ENCODE peak calls at places on chromosomes 16 and 17, in five cellular contexts. One of them, this sample, is unnamed.

GRCh38 chr16:66834746-66835145 is 4.0 kb upstream of the NAE1 start:
- DNase-seq in H9: no peak
- DNase-seq in mesenchymal stem cell: no peak
- DNase-seq in neuronal stem cell: no peak
- DNase-seq in IMR-90: no peak
- DNase-seq in this sample: no peak

GRCh38 chr17:67520916-67521772 is 144.1 kb downstream of the PITPNC1 start:
- DNase-seq in neuronal stem cell: no peak
- DNase-seq in H9: peak; percentile 23
- DNase-seq in IMR-90: peak; percentile 24
- DNase-seq in mesenchymal stem cell: no peak
- DNase-seq in this sample: no peak

GRCh38 chr16:85655216-85656129 is 33.3 kb downstream of the GINS2 start:
- DNase-seq in mesenchymal stem cell: no peak
- DNase-seq in neuronal stem cell: no peak
- DNase-seq in H9: no peak
- DNase-seq in IMR-90: no peak
- DNase-seq in this sample: no peak

GRCh38 chr17:37188157-37188556 is 187.6 kb upstream of the C17orf78 start:
- DNase-seq in H9: no peak
- DNase-seq in IMR-90: no peak
- DNase-seq in mesenchymal stem cell: no peak
- DNase-seq in neuronal stem cell: no peak
- DNase-seq in this sample: no peak

GRCh38 chr16:50281391-50282009 is 15.1 kb downstream of the ADCY7 start:
- DNase-seq in neuronal stem cell: no peak
- DNase-seq in H9: no peak
- DNase-seq in mesenchymal stem cell: no peak
- DNase-seq in IMR-90: no peak
- DNase-seq in this sample: no peak

GRCh38 chr17:55852734-55853133 is 101.9 kb downstream of the PCTP start:
- DNase-seq in neuronal stem cell: no peak
- DNase-seq in IMR-90: no peak
- DNase-seq in H9: no peak
- DNase-seq in mesenchymal stem cell: no peak
- DNase-seq in this sample: no peak

GRCh38 chr16:49465661-49466528 is 92.3 kb downstream of the C16orf78 start:
- DNase-seq in neuronal stem cell: no peak
- DNase-seq in IMR-90: no peak
- DNase-seq in H9: peak; percentile 14
- DNase-seq in mesenchymal stem cell: no peak
- DNase-seq in this sample: no peak

GRCh38 chr16:77890075-77890474 is 101.7 kb downstream of the VAT1L start:
- DNase-seq in H9: no peak
- DNase-seq in mesenchymal stem cell: no peak
- DNase-seq in neuronal stem cell: no peak
- DNase-seq in IMR-90: no peak
- DNase-seq in this sample: no peak

GRCh38 chr16:56262148-56262878 is 71.0 kb downstream of the GNAO1 start:
- DNase-seq in neuronal stem cell: no peak
- DNase-seq in H9: no peak
- DNase-seq in IMR-90: no peak
- DNase-seq in mesenchymal stem cell: no peak
- DNase-seq in this sample: no peak

GRCh38 chr17:60495260-60495659 is 30.8 kb downstream of the APPBP2 start:
- DNase-seq in neuronal stem cell: no peak
- DNase-seq in IMR-90: no peak
- DNase-seq in mesenchymal stem cell: no peak
- DNase-seq in H9: no peak
- DNase-seq in this sample: no peak

GRCh38 chr16:27706156-27706705 is 156.3 kb downstream of the KATNIP start:
- DNase-seq in neuronal stem cell: no peak
- DNase-seq in H9: no peak
- DNase-seq in IMR-90: no peak
- DNase-seq in mesenchymal stem cell: no peak
- DNase-seq in this sample: no peak

GRCh38 chr17:59631221-59631720 is 11.6 kb downstream of the CLTC start:
- DNase-seq in H9: no peak
- DNase-seq in neuronal stem cell: no peak
- DNase-seq in IMR-90: no peak
- DNase-seq in mesenchymal stem cell: no peak
- DNase-seq in this sample: no peak

GRCh38 chr16:30927789-30928378 is 4.5 kb downstream of the FBXL19 start:
- DNase-seq in mesenchymal stem cell: peak; percentile 22
- DNase-seq in IMR-90: peak; percentile 25
- DNase-seq in H9: peak; percentile 96
- DNase-seq in neuronal stem cell: peak; percentile 48
- DNase-seq in this sample: peak; percentile 97

GRCh38 chr17:80908776-80909175 is 82.9 kb upstream of the CHMP6 start:
- DNase-seq in mesenchymal stem cell: no peak
- DNase-seq in H9: no peak
- DNase-seq in IMR-90: no peak
- DNase-seq in neuronal stem cell: no peak
- DNase-seq in this sample: no peak

GRCh38 chr16:50323335-50324011 is 45.3 kb downstream of the BRD7 start:
- DNase-seq in H9: no peak
- DNase-seq in IMR-90: peak; percentile 56
- DNase-seq in mesenchymal stem cell: peak; percentile 77
- DNase-seq in neuronal stem cell: no peak
- DNase-seq in this sample: peak; percentile 21

GRCh38 chr17:57577751-57578607 is 167.1 kb downstream of the CCDC182 start:
- DNase-seq in mesenchymal stem cell: peak; percentile 90
- DNase-seq in H9: no peak
- DNase-seq in IMR-90: peak; percentile 70
- DNase-seq in neuronal stem cell: peak; percentile 83
- DNase-seq in this sample: peak; percentile 63

GRCh38 chr17:75344664-75345063 is 55.4 kb upstream of the SLC25A19 start:
- DNase-seq in H9: peak; percentile 76
- DNase-seq in neuronal stem cell: no peak
- DNase-seq in IMR-90: peak; percentile 36
- DNase-seq in mesenchymal stem cell: no peak
- DNase-seq in this sample: no peak

GRCh38 chr17:38741443-38741842 is 6.7 kb downstream of the PCGF2 start:
- DNase-seq in neuronal stem cell: no peak
- DNase-seq in IMR-90: no peak
- DNase-seq in H9: no peak
- DNase-seq in mesenchymal stem cell: no peak
- DNase-seq in this sample: no peak

GRCh38 chr16:22139008-22139407 is 23.3 kb upstream of the SDR42E2 start:
- DNase-seq in neuronal stem cell: no peak
- DNase-seq in mesenchymal stem cell: no peak
- DNase-seq in H9: no peak
- DNase-seq in IMR-90: no peak
- DNase-seq in this sample: no peak

GRCh38 chr16:75070055-75070841 is 46.3 kb downstream of the LDHD start:
- DNase-seq in mesenchymal stem cell: no peak
- DNase-seq in IMR-90: no peak
- DNase-seq in neuronal stem cell: no peak
- DNase-seq in H9: no peak
- DNase-seq in this sample: no peak

GRCh38 chr16:75322706-75323105 is 71.3 kb upstream of the BCAR1 start:
- DNase-seq in H9: no peak
- DNase-seq in mesenchymal stem cell: peak; percentile 66
- DNase-seq in IMR-90: peak; percentile 64
- DNase-seq in neuronal stem cell: no peak
- DNase-seq in this sample: no peak

GRCh38 chr17:75856062-75856681 is 1.0 kb upstream of the WBP2 start:
- DNase-seq in mesenchymal stem cell: peak; percentile 67
- DNase-seq in neuronal stem cell: no peak
- DNase-seq in IMR-90: peak; percentile 31
- DNase-seq in H9: no peak
- DNase-seq in this sample: peak; percentile 53

GRCh38 chr16:58459344-58460218 is 40.4 kb upstream of the NDRG4 start:
- DNase-seq in mesenchymal stem cell: peak; percentile 67
- DNase-seq in neuronal stem cell: no peak
- DNase-seq in H9: no peak
- DNase-seq in IMR-90: peak; percentile 43
- DNase-seq in this sample: no peak

GRCh38 chr16:58461640-58462039 is 38.3 kb upstream of the NDRG4 start:
- DNase-seq in IMR-90: no peak
- DNase-seq in mesenchymal stem cell: no peak
- DNase-seq in neuronal stem cell: no peak
- DNase-seq in H9: no peak
- DNase-seq in this sample: no peak

GRCh38 chr16:58460219-58460610 is 39.7 kb upstream of the NDRG4 start:
- DNase-seq in neuronal stem cell: no peak
- DNase-seq in mesenchymal stem cell: no peak
- DNase-seq in IMR-90: no peak
- DNase-seq in H9: no peak
- DNase-seq in this sample: no peak

GRCh38 chr16:58462089-58462488 is 37.9 kb upstream of the NDRG4 start:
- DNase-seq in H9: no peak
- DNase-seq in IMR-90: no peak
- DNase-seq in mesenchymal stem cell: no peak
- DNase-seq in neuronal stem cell: no peak
- DNase-seq in this sample: no peak

DNA sequence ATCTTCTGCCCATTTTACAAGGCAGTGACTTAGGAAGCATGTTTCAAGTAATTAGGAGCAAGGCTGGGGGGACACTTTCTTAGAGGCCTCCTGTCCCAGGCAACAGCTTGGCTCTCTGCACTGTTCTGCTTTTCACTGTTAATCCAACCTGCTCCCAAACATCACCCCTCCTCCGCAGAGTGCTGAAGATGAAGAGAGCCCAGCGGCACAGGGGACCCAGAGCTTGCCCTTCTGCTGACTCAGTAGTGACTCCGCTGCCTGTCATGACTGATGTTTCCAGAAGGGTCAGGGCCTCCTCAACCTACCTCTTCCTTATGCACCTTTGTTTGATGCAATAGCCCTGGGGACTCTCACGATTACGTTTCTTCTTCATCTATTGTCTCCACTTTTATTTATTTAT is 38.9 kb upstream of the NDRG4 start:
- DNase-seq in H9: no peak
- DNase-seq in IMR-90: no peak
- DNase-seq in neuronal stem cell: no peak
- DNase-seq in mesenchymal stem cell: no peak
- DNase-seq in this sample: no peak
- H3K18ac ChIP-seq in H9: no peak overlapping the region
- H3K18ac ChIP-seq in IMR-90: no peak overlapping the region
- H3K18ac ChIP-seq in neuronal stem cell: no peak overlapping the region
- H3K18ac ChIP-seq in mesenchymal stem cell: no peak overlapping the region
- H3K18ac ChIP-seq in this sample: no peak overlapping the region

GRCh38 chr17:49547566-49547965 is 28.1 kb upstream of the NXPH3 start:
- DNase-seq in neuronal stem cell: no peak
- DNase-seq in H9: no peak
- DNase-seq in IMR-90: no peak
- DNase-seq in mesenchymal stem cell: no peak
- DNase-seq in this sample: no peak
- H3K18ac ChIP-seq in neuronal stem cell: peak overlapping the region; percentile 51
- H3K18ac ChIP-seq in H9: no peak overlapping the region
- H3K18ac ChIP-seq in IMR-90: no peak overlapping the region
- H3K18ac ChIP-seq in mesenchymal stem cell: no peak overlapping the region
- H3K18ac ChIP-seq in this sample: no peak overlapping the region

GRCh38 chr17:17817552-17817947 is 19.2 kb downstream of the SREBF1 start:
- DNase-seq in IMR-90: no peak
- DNase-seq in neuronal stem cell: no peak
- DNase-seq in H9: no peak
- DNase-seq in mesenchymal stem cell: no peak
- DNase-seq in this sample: no peak

GRCh38 chr17:17819111-17819510 is 17.7 kb downstream of the SREBF1 start:
- DNase-seq in mesenchymal stem cell: no peak
- DNase-seq in H9: no peak
- DNase-seq in IMR-90: no peak
- DNase-seq in neuronal stem cell: no peak
- DNase-seq in this sample: no peak

GRCh38 chr17:17819561-17819995 is 17.2 kb downstream of the SREBF1 start:
- DNase-seq in mesenchymal stem cell: peak; percentile 94
- DNase-seq in H9: peak; percentile 85
- DNase-seq in IMR-90: peak; percentile 92
- DNase-seq in neuronal stem cell: no peak
- DNase-seq in this sample: peak; percentile 88

GRCh38 chr17:17816831-17817551 is 19.8 kb downstream of the SREBF1 start:
- DNase-seq in mesenchymal stem cell: no peak
- DNase-seq in neuronal stem cell: no peak
- DNase-seq in IMR-90: no peak
- DNase-seq in H9: no peak
- DNase-seq in this sample: no peak

GRCh38 chr17:17818088-17818526 is 18.7 kb downstream of the SREBF1 start:
- DNase-seq in H9: no peak
- DNase-seq in IMR-90: peak; percentile 29
- DNase-seq in neuronal stem cell: no peak
- DNase-seq in mesenchymal stem cell: peak; percentile 44
- DNase-seq in this sample: peak; percentile 38
- H3K18ac ChIP-seq in H9: no peak overlapping the region
- H3K18ac ChIP-seq in IMR-90: no peak overlapping the region
- H3K18ac ChIP-seq in neuronal stem cell: peak overlapping the region; percentile 62
- H3K18ac ChIP-seq in mesenchymal stem cell: peak overlapping the region; percentile 53
- H3K18ac ChIP-seq in this sample: no peak overlapping the region

GRCh38 chr16:88721236-88721635 is 14.9 kb downstream of the CTU2 start:
- DNase-seq in IMR-90: no peak
- DNase-seq in H9: no peak
- DNase-seq in neuronal stem cell: no peak
- DNase-seq in mesenchymal stem cell: no peak
- DNase-seq in this sample: no peak
- H3K18ac ChIP-seq in IMR-90: no peak overlapping the region
- H3K18ac ChIP-seq in H9: no peak overlapping the region
- H3K18ac ChIP-seq in neuronal stem cell: no peak overlapping the region
- H3K18ac ChIP-seq in mesenchymal stem cell: no peak overlapping the region
- H3K18ac ChIP-seq in this sample: no peak overlapping the region

GRCh38 chr17:3964203-3965122 is at the start of gene ATP2A3:
- DNase-seq in IMR-90: no peak
- DNase-seq in H9: no peak
- DNase-seq in mesenchymal stem cell: peak; percentile 29
- DNase-seq in neuronal stem cell: no peak
- DNase-seq in this sample: peak; percentile 39
- H3K18ac ChIP-seq in IMR-90: no peak within 1 kb of the TSS
- H3K18ac ChIP-seq in H9: no peak within 1 kb of the TSS
- H3K18ac ChIP-seq in mesenchymal stem cell: peak within 1 kb of the TSS; percentile 55
- H3K18ac ChIP-seq in neuronal stem cell: peak within 1 kb of the TSS; percentile 94
- H3K18ac ChIP-seq in this sample: peak within 1 kb of the TSS; percentile 22

DNA sequence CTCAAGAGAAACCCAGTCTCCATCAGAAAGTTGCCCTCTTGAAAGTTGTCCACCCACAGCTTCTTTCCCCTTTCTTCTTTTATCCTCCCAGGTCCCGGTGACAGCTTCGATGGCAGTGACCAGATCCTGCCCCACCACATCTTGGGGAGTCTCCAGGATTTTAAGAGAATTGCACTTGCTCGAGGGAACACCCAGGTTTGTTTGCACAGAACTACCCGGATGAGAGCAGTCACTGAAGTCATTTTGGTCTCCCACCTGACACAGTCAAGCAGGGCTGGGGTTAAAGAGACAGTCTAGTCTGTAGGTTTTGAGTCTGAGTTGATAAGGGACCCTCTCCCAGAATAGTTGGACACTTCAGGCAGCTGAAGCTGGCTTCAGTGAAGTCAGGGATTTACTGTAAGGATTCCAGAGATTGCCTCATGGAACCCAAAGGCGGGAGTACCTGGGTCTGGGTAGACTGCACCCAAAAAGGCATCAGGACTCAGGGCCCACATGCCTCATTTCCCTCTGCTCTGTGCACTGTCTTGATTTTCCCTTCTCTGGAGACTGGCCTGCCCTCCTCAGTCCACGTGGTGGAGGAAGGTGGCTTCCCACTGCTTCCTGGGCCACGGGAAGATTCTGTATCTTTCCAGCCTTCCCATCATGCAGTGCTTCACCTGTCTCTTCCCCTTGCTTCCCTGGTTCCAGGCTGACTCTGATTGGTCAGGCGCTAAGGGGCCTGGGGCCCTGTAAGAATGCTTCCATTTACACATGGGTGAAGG is 9.4 kb downstream of the MYCBPAP start:
- DNase-seq in H9: no peak
- DNase-seq in mesenchymal stem cell: no peak
- DNase-seq in neuronal stem cell: no peak
- DNase-seq in IMR-90: no peak
- DNase-seq in this sample: peak; percentile 44
- H3K18ac ChIP-seq in H9: no peak overlapping the region
- H3K18ac ChIP-seq in mesenchymal stem cell: no peak overlapping the region
- H3K18ac ChIP-seq in neuronal stem cell: no peak overlapping the region
- H3K18ac ChIP-seq in IMR-90: no peak overlapping the region
- H3K18ac ChIP-seq in this sample: no peak overlapping the region

This sample was measured in mesendoderm.